ENCODE peak calls at places on chromosome 17, in nine cellular contexts. Z is cardiac fibroblast, D is transverse colon, R is GM10248, Q is NB4, U is osteocyte, I is omental fat pad, H is body of pancreas, V is H9. C is an unnamed sample.
A peak's percentile ranks its signal among the peaks of the same experiment; 100 is the strongest.

GRCh38 chr17:83008526-83008925 is 70.9 kb upstream of the METRNL start:
- DNase-seq in U (no peak), Q (no peak), V (no peak), R (no peak), H (no peak), I (no peak), Z (no peak), D (no peak), C (peak; percentile 54)

GRCh38 chr17:57988301-57989010 is 402 bp upstream of the VEZF1 start:
- DNase-seq in D (peak; percentile 77), R (peak; percentile 86), H (peak; percentile 74), Q (peak; percentile 78), I (no peak), U (peak; percentile 92), Z (peak; percentile 64), V (peak; percentile 82), C (no peak)

GRCh38 chr17:349666-350065 is 2.9 kb downstream of the RPH3AL start:
- DNase-seq in H (no peak), I (no peak), Q (no peak), V (no peak), R (no peak), Z (no peak), D (no peak), U (no peak), C (no peak)

GRCh38 chr17:68015081-68015723 is 18.9 kb upstream of the C17orf58 start:
- DNase-seq in Z (no peak), R (no peak), I (no peak), U (no peak), V (no peak), H (no peak), Q (no peak), D (no peak), C (no peak)

GRCh38 chr17:5283531-5284315 is 1.6 kb downstream of the RABEP1 start:
- DNase-seq in Z (peak; percentile 12), V (no peak), D (no peak), R (no peak), U (no peak), I (no peak), Q (peak; percentile 19), H (no peak), C (no peak)

GRCh38 chr17:42180922-42181850 is at the start of gene KCNH4:
- DNase-seq in Q (peak; percentile 59), U (no peak), H (peak; percentile 69), R (peak; percentile 93), I (peak; percentile 68), D (peak; percentile 79), V (peak; percentile 80), Z (peak; percentile 79), C (no peak)

GRCh38 chr17:77145209-77145608 is 4.4 kb downstream of the SEC14L1 start:
- DNase-seq in Z (no peak), Q (no peak), D (no peak), V (no peak), R (no peak), I (no peak), H (no peak), U (no peak), C (no peak)

GRCh38 chr17:34133350-34133749 is 121.7 kb upstream of the CCL2 start:
- DNase-seq in R (no peak), U (no peak), V (no peak), Q (no peak), I (no peak), D (no peak), Z (no peak), H (no peak), C (no peak)

GRCh38 chr17:78416791-78417530 is 38.5 kb downstream of the PGS1 start:
- DNase-seq in R (no peak), D (peak; percentile 42), U (no peak), Z (no peak), I (no peak), H (no peak), V (no peak), Q (peak; percentile 69), C (no peak)

GRCh38 chr17:28548417-28549130 is 3.9 kb downstream of the UNC119 start:
- DNase-seq in D (no peak), V (no peak), H (no peak), Q (no peak), U (no peak), I (no peak), R (no peak), Z (no peak), C (no peak)

GRCh38 chr17:76720211-76720610 is 6.2 kb downstream of the JMJD6 start:
- DNase-seq in D (no peak), V (no peak), R (no peak), Q (no peak), H (no peak), I (no peak), Z (no peak), U (no peak), C (no peak)

GRCh38 chr17:55454906-55455474 is 33.4 kb upstream of the MMD start:
- DNase-seq in R (no peak), Q (no peak), U (no peak), I (no peak), Z (peak; percentile 89), V (no peak), H (no peak), D (no peak), C (no peak)

GRCh38 chr17:143785-144281 is 6.5 kb downstream of the SCGB1C2 start:
- DNase-seq in D (peak; percentile 90), V (peak; percentile 96), R (peak; percentile 90), Q (peak; percentile 70), I (peak; percentile 30), H (peak; percentile 92), Z (peak; percentile 66), U (peak; percentile 94), C (peak; percentile 93)

GRCh38 chr17:63626551-63627228 is 4.5 kb downstream of the MAP3K3 start:
- DNase-seq in H (no peak), V (no peak), R (no peak), D (no peak), Z (peak; percentile 41), Q (peak; percentile 22), I (no peak), U (peak; percentile 13), C (no peak)

GRCh38 chr17:66091440-66092080 is 100.4 kb downstream of the CEP112 start:
- DNase-seq in D (no peak), R (no peak), H (no peak), Z (no peak), V (no peak), I (no peak), U (no peak), Q (no peak), C (no peak)

GRCh38 chr17:43720311-43721060 is 38.1 kb downstream of the SOST start:
- DNase-seq in D (peak; percentile 84), V (peak; percentile 81), U (peak; percentile 87), H (peak; percentile 73), Z (peak; percentile 60), R (peak; percentile 88), Q (peak; percentile 48), I (peak; percentile 37), C (peak; percentile 77)

GRCh38 chr17:64964796-64965195 is 45.5 kb upstream of the LRRC37A3 start:
- DNase-seq in D (no peak), I (no peak), Q (no peak), U (no peak), Z (no peak), V (no peak), H (no peak), R (no peak), C (no peak)

GRCh38 chr17:48471807-48472484 is 41.9 kb upstream of the SKAP1 start:
- DNase-seq in H (no peak), Z (no peak), V (peak; percentile 65), U (no peak), Q (no peak), I (no peak), D (no peak), R (no peak), C (no peak)
- TF ChIP-seq CTCF in H (no peak), Z (no peak), V (peak; percentile 35), U (no peak), Q (no peak), I (no peak), D (no peak), R (no peak), C (no peak)

GRCh38 chr17:75182319-75182568 is 515 bp downstream of the SUMO2 start:
- DNase-seq in D (no peak), I (no peak), H (no peak), R (no peak), Q (no peak), U (peak; percentile 89), Z (no peak), V (peak; percentile 46), C (no peak)
- TF ChIP-seq CTCF in D (no peak), I (no peak), H (no peak), R (no peak), Q (no peak), U (no peak), Z (no peak), V (no peak), C (no peak)

GRCh38 chr17:81701288-81702071 is 1.7 kb upstream of the MRPL12 start:
- DNase-seq in V (no peak), U (no peak), R (no peak), H (no peak), D (no peak), I (no peak), Z (no peak), Q (peak; percentile 57), C (no peak)
- TF ChIP-seq CTCF in V (no peak), U (no peak), R (peak; percentile 19), H (no peak), D (no peak), I (no peak), Z (no peak), Q (peak; percentile 22), C (no peak)

GRCh38 chr17:32112416-32112815 is 29.9 kb upstream of the RHOT1 start:
- DNase-seq in D (no peak), I (no peak), Q (peak; percentile 95), V (no peak), H (no peak), Z (no peak), U (no peak), R (no peak), C (peak; percentile 57)

GRCh38 chr17:32116937-32117336 is 25.4 kb upstream of the RHOT1 start:
- DNase-seq in R (no peak), Z (no peak), Q (no peak), H (no peak), V (no peak), D (no peak), I (no peak), U (no peak), C (no peak)

GRCh38 chr17:32110596-32110995 is 31.7 kb upstream of the RHOT1 start:
- DNase-seq in H (no peak), Z (no peak), Q (no peak), I (no peak), D (no peak), V (no peak), R (no peak), U (no peak), C (no peak)

GRCh38 chr17:32114536-32114935 is 27.8 kb upstream of the RHOT1 start:
- DNase-seq in U (no peak), Q (peak; percentile 40), V (no peak), I (no peak), R (no peak), Z (no peak), H (no peak), D (no peak), C (no peak)

DNA sequence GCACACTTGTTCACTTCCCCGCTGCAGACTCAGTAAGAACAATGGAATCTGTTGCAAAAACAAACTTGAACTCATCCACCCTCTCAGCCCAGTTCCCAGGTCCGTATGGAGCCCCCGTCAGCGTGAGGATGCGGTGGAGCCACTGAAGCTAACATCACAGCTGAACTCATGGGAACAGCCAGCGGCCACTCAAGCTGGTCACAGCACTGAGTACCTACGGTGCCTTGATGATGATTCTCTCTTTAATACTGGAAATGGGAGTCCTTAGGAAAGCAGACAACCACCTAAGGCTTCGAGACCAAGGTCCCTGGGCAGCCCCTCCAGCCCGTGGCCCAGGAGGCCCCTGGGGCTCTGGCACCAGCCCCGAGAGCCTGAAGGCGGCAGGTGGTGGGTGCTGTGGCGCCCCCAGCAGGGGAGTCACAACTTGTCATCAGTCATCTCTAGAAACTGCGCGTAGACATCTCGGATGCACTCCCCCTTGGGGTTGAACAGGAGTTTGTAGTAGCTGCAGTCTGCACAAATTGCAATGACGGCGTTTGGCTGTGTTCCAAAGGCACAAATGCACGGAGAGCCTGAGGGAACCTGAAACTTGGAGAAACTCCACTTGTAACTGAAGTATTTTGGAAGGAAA is 31.0 kb upstream of the RHOT1 start:
- DNase-seq in D (peak; percentile 33), I (no peak), H (no peak), Q (peak; percentile 66), R (no peak), V (peak; percentile 84), U (peak; percentile 87), Z (peak; percentile 69), C (peak; percentile 70)
- TF ChIP-seq CTCF in D (no peak), I (no peak), H (no peak), Q (peak; percentile 34), R (peak; percentile 31), V (peak; percentile 82), U (peak; percentile 57), Z (peak; percentile 29), C (peak; percentile 55)